ENCODE peak calls at places on chromosomes 3 and 15, in eight cellular contexts. L is cardiac muscle cell, P is fibroblast of mammary gland, E is astrocyte, M is neural progenitor cell, F is lower leg skin, T is fibroblast of villous mesenchyme, H is fibroblast of the aortic adventitia. J is an unnamed sample.

GRCh38 chr15:60932051-60932915 is 296.8 kb downstream of the RORA start:
- DNase-seq in T (no peak), P (peak; percentile 72), F (peak; percentile 92), H (peak; percentile 65), M (no peak), E (peak; percentile 70), L (peak; percentile 73), J (peak; percentile 81)

GRCh38 chr15:93451822-93452221 is 362.8 kb upstream of the RGMA start:
- DNase-seq in T (no peak), H (no peak), M (no peak), P (no peak), F (no peak), L (no peak), E (no peak), J (no peak)

GRCh38 chr3:185316740-185317407 is 46.1 kb upstream of the MAP3K13 start:
- DNase-seq in H (peak; percentile 85), P (no peak), L (peak; percentile 92), E (peak; percentile 33), T (peak; percentile 25), F (no peak), M (no peak), J (peak; percentile 62)

GRCh38 chr15:59140422-59141226 is 35.7 kb downstream of the CCNB2 start:
- DNase-seq in L (peak; percentile 6), M (no peak), H (no peak), T (peak; percentile 23), P (no peak), F (no peak), E (peak; percentile 31), J (no peak)

GRCh38 chr3:41431386-41431785 is 232.1 kb downstream of the CTNNB1 start:
- DNase-seq in F (no peak), M (no peak), T (no peak), H (no peak), E (peak; percentile 2), P (no peak), L (no peak), J (no peak)

GRCh38 chr3:58779934-58780333 is 113.4 kb upstream of the FAM3D start:
- DNase-seq in P (no peak), H (no peak), T (no peak), E (no peak), M (no peak), L (no peak), F (no peak), J (no peak)

GRCh38 chr15:92355307-92355706 is 38.4 kb upstream of the ST8SIA2 start:
- DNase-seq in T (no peak), F (no peak), E (no peak), P (no peak), M (no peak), H (no peak), L (no peak), J (no peak)

GRCh38 chr3:191762323-191762960 is 301.5 kb downstream of the PYDC2 start:
- DNase-seq in L (peak; percentile 79), H (peak; percentile 78), P (peak; percentile 79), E (peak; percentile 93), F (no peak), T (peak; percentile 9), M (peak; percentile 31), J (no peak)

GRCh38 chr3:160127308-160127707 is 97.9 kb upstream of the C3orf80 start:
- DNase-seq in E (peak; percentile 12), F (no peak), M (no peak), L (no peak), P (no peak), T (no peak), H (no peak), J (peak; percentile 49)

GRCh38 chr15:79942656-79943481 is 28.1 kb downstream of the BCL2A1 start:
- DNase-seq in M (no peak), L (no peak), E (peak; percentile 51), F (no peak), P (no peak), H (no peak), T (peak; percentile 40), J (no peak)

GRCh38 chr3:29758108-29759020 is 477.5 kb downstream of the RBMS3 start:
- DNase-seq in T (peak; percentile 95), H (peak; percentile 93), F (no peak), E (peak; percentile 92), M (no peak), L (peak; percentile 92), P (peak; percentile 97), J (no peak)

GRCh38 chr3:159486580-159486979 is 502.1 kb upstream of the IL12A start:
- DNase-seq in F (no peak), H (no peak), M (peak; percentile 32), T (peak; percentile 11), P (peak; percentile 6), L (peak; percentile 7), E (no peak), J (no peak)

DNA sequence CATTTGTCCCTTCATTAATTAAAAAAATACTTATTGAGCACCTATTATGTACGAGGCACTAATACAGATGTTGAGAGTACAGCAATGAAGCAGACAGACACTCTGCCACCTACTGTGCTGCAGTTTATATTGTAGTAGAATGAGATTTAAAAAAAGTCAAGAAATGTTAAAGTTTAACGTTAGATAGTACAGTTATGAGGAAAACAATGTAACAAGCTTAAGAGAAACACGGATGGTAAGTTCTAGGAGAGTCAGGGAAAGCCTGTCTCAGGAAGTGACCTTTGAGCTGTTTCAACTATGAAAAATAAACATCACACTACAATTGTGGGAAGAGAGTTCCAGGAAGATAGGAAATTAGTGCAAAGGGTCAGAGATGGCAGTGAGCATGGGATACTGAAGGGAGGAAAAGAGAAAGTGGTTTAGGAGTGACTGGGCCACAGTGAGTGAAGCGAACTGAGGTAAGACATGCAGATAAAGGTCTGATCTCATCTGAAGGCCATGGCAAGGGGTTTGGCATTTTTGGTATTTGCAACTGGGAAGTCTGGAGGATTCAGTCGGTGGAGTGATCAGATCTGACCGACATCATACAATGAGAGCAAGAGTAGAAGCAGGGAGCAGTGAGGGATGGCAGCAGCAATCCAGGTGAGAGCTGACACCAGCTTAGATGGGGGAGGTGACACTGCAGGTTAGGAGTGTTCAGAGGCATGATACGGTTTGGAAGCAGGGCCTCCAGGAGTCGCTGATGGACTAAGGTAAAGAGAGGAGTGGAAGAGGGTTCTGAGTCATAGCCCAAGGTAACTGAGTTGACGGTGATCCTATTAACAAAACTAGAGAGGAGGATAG is 28.5 kb downstream of the PLSCR4 start:
- DNase-seq in E (peak; percentile 26), L (peak; percentile 52), P (peak; percentile 51), F (no peak), M (no peak), T (peak; percentile 49), H (peak; percentile 44), J (peak; percentile 84)
- TF ChIP-seq CTCF in E (no peak), L (peak; percentile 7), P (no peak), F (no peak), M (no peak), T (no peak), H (no peak), J (no peak)

DNA sequence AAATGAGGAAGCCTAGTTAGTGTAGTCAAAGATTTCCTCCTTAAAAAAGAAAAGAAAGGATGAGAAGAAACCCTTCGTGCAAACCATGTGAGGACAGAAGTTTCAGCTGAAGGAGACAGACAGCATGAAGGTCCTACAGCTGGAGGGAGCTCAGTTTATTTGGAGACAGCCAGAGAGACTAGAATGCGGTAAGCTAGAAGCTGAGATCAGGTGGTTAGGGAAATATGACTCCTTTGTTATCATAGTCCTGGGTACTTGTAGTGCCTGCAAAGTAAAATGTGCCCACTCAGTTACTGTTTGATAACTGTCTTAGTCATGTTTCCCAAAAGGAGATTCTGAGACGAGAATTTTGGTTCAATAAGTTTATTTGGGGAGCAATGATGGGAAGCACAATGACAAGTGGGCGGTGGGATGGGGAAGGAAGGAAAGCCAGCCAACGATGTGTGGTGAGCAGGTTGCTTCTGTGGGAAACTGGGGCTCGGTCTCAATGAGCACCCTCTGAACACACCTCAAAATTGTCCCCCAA is 178.8 kb upstream of the SNTN start:
- DNase-seq in F (no peak), H (no peak), L (no peak), T (no peak), M (no peak), P (no peak), E (no peak), J (no peak)
- TF ChIP-seq CTCF in F (no peak), H (no peak), L (no peak), T (no peak), M (no peak), P (no peak), E (no peak), J (no peak)

DNA sequence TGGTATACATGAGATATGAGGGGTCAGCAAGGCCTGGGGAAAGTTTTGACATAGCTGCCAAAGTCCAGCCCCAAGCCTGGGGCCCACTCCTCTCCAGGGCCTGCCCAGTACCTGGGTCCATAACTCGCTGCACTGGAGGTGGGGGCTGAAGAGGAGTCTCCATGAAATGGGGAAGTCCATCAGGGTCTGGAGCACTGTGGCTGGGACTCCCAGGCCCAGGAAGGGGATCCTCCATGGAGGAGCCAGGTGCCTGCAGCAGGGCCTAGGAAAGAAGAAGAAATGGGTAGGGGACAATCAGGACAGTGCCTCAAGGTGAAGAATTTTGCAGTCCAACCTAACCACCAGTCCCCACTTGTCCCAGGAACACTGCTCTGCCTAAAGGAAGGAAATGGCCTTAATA is 8.2 kb downstream of the GORASP1 start:
- DNase-seq in F (no peak), E (no peak), T (no peak), H (no peak), P (no peak), L (no peak), M (no peak), J (no peak)
- TF ChIP-seq CTCF in F (no peak), E (no peak), T (no peak), H (no peak), P (no peak), L (no peak), M (no peak), J (no peak)

GRCh38 chr3:161369531-161369930 is 1.8 kb downstream of the SPTSSB start:
- DNase-seq in L (no peak), T (no peak), P (no peak), E (no peak), M (no peak), F (no peak), H (no peak), J (no peak)

GRCh38 chr3:161372321-161373260 is 1.3 kb upstream of the SPTSSB start:
- DNase-seq in E (no peak), T (peak; percentile 2), H (no peak), P (no peak), M (peak; percentile 63), F (peak; percentile 87), L (peak; percentile 14), J (peak; percentile 55)

GRCh38 chr3:161366067-161366466 is 5.2 kb downstream of the SPTSSB start:
- DNase-seq in P (no peak), M (no peak), H (no peak), T (no peak), L (no peak), E (no peak), F (no peak), J (no peak)

DNA sequence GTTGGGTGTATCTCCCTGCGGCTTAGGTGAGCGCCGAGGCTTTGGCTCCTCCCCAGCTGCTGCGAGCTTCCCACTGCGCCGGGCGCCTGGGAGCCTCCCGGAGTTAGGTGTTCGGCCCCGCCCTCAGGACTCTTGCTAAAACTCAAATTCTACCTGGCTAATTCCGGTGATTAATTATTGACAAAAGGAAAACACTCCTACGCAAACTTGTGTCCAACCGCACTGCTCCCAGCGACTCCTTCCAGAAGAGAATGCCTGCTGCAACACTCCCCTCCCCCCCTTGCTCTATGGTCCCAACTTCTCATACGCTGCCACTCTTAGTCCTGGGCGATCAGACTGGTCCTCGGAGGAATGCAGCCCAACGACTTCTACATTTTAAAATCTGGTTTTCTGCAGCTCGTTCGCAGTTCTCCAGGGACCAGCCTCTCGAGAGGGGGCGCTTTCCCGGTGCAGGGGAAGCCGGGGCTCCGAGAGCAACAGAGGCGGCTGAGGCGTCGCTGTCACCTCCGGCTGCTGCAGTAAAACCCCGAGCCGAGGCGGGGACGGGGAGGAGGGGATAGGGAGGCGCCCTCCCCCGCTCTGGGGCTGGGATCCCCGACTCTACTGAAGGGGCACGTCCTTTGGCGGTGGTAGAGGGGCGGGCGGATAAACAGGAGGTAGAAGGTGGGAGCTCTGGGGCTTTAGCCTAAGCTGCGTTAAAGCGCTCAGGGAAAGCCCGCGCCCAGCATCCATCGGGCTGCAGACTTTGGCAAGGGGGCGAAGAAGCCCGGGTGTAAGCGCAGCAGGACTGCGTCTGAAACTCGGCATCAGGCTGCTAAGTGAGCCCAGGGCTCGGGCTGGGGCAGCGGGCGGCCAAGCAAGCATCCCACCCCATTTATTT is at the start of gene SPTSSB:
- DNase-seq in E (no peak), P (no peak), M (peak; percentile 83), H (no peak), L (peak; percentile 19), T (peak; percentile 3), F (peak; percentile 89), J (peak; percentile 90)
- TF ChIP-seq CTCF in E (peak; percentile 2), P (no peak), M (peak; percentile 56), H (peak; percentile 14), L (no peak), T (peak; percentile 20), F (no peak), J (peak; percentile 19)

J was measured in Calu3.